ENCODE peak calls at places on chromosomes 1 and 21, in five cellular contexts. B, X, T, U and N are unnamed samples.

GRCh38 chr1:108565081-108565480 is 5.2 kb downstream of the EEIG2 start:
- DNase-seq in U (no peak), X (no peak), T (no peak), B (no peak), N (no peak)

GRCh38 chr1:154081386-154082126 is 73.3 kb downstream of the NUP210L start:
- DNase-seq in B (no peak), U (no peak), X (no peak), T (peak; percentile 24), N (no peak)

GRCh38 chr21:19998450-19998849 is 999.8 kb upstream of the NCAM2 start:
- DNase-seq in T (no peak), B (no peak), U (no peak), X (no peak), N (no peak)

GRCh38 chr1:8315573-8316475 is 2.1 kb upstream of the SLC45A1 start:
- DNase-seq in T (no peak), U (no peak), X (peak; percentile 28), B (no peak), N (peak; percentile 69)

GRCh38 chr1:13828454-13829151 is 128.6 kb downstream of the PRDM2 start:
- DNase-seq in X (peak; percentile 88), B (peak; percentile 65), T (peak; percentile 82), U (no peak), N (peak; percentile 23)

GRCh38 chr1:66294692-66295384 is 239.1 kb upstream of the SGIP1 start:
- DNase-seq in T (no peak), B (no peak), X (no peak), U (no peak), N (no peak)

GRCh38 chr1:234218078-234218477 is 155.2 kb upstream of the COA6 start:
- DNase-seq in X (no peak), U (no peak), T (no peak), B (no peak), N (no peak)

GRCh38 chr21:44966135-44967081 is 26.6 kb downstream of the SLX9 start:
- DNase-seq in B (no peak), X (no peak), T (no peak), U (no peak), N (no peak)

GRCh38 chr1:25082995-25083394 is 149.3 kb downstream of the SYF2 start:
- DNase-seq in U (no peak), B (no peak), X (no peak), T (no peak), N (no peak)

GRCh38 chr1:25082216-25082899 is 149.9 kb downstream of the SYF2 start:
- DNase-seq in X (no peak), B (no peak), U (no peak), T (no peak), N (no peak)

GRCh38 chr1:25081496-25081895 is 150.8 kb downstream of the SYF2 start:
- DNase-seq in T (no peak), B (no peak), U (no peak), X (no peak), N (no peak)

GRCh38 chr1:25079048-25079447 is 149.0 kb upstream of the RUNX3 start:
- DNase-seq in X (no peak), B (no peak), U (no peak), T (no peak), N (no peak)

DNA sequence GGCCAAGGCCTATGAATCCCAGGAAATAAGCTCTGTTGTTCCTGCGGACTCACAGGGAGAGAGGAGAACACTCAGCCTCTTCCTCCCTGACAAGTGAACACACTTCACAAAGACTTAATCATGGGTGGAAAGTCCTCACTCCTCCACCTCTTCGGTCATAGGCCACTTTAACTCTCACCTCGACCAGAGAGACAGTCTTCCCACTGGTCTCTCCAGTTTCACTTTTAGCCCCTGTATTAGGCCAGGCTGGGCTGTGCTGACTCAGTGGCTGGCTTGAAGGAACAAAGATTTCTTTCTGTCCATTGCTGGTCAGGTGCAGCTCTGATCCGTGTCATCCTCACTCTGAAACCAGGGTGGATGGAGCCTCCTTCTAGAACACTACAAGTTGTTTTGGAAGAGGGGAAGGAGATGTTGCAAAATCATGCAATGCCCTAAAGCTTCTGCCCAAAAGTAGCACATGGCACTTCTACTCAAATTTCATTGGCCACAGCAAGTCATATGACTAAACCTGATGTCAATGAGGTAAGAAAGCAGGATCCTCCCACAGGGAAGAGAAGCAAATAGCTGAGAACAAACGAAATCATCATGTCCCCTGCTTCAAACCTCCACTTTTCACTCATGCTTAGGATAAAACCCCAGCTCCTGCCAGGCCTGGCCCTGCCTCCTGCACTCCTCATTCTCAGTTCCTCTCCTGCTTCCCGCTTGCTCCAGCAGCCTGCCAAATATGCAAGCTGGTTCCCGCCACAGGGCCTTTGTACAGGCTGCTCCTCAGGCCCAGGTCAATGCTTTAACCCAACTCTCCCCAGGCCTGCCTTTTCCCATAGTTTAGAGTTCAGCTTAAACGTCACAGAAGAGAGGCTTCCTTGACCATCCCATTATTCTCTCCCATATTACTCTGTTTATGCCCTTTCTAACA is 150.5 kb upstream of the RUNX3 start:
- DNase-seq in B (no peak), T (peak; percentile 44), X (no peak), U (no peak), N (no peak)
- TF ChIP-seq ATF2 in B (no peak), T (no peak), X (no peak), U (no peak), N (no peak)

GRCh38 chr1:177080564-177080963 is 83.9 kb downstream of the ASTN1 start:
- DNase-seq in T (no peak), B (no peak), X (no peak), U (no peak), N (no peak)

GRCh38 chr1:177077734-177078489 is 86.6 kb downstream of the ASTN1 start:
- DNase-seq in X (no peak), T (no peak), U (no peak), B (no peak), N (no peak)

GRCh38 chr1:177077006-177077405 is 87.5 kb downstream of the ASTN1 start:
- DNase-seq in X (no peak), U (no peak), B (no peak), T (no peak), N (no peak)
- TF ChIP-seq ATF2 in X (no peak), U (no peak), B (no peak), T (no peak), N (no peak)

DNA sequence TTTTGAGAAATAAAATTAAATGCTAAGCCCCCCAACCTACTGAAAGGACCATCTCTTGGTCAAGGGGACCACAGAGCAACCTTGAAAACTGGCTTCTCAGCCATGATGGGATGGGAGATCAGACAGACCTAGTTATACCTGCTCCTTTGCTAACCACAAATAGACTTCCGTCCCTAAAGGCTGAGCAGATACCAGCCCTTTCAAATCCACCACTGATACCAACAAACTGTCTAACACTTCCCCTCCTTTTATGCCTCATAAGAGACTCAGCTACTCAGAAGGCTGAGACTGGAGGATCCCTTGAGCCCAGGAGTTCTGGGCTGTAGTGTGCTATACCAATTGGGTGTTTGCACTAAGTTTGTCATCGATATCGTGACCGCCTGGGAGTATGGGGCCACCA is 407.3 kb downstream of the SIPA1L2 start:
- DNase-seq in U (no peak), X (no peak), B (no peak), T (no peak), N (no peak)
- TF ChIP-seq ATF2 in U (no peak), X (no peak), B (no peak), T (no peak), N (no peak)

DNA sequence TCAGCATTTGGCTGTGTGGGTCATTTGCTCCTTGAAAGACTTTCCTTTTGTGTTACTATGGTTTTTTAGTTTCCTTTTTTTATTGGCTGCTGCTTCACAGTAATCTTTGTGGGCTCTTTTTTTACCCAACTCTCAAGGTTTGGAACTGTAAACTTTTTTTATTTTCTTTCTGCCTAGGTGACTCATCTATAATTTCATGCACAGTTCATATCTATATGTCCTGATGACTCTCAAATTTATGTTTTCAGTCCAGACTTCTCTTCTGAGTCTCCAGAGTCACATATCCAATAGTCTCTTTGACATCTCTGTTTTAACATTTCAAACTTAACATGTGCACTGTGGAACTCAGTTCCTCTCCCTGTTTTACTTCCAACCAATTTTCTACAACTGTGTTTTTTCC is 83.4 kb downstream of the ATF6 start:
- DNase-seq in U (no peak), B (no peak), X (no peak), T (no peak), N (no peak)
- TF ChIP-seq ATF2 in U (no peak), B (no peak), X (no peak), T (no peak), N (no peak)

GRCh38 chr21:14880922-14881321 is 183.9 kb downstream of the NRIP1 start:
- DNase-seq in T (no peak), B (no peak), U (no peak), X (no peak), N (no peak)
- TF ChIP-seq ATF2 in T (no peak), B (no peak), U (no peak), X (no peak), N (no peak)

DNA sequence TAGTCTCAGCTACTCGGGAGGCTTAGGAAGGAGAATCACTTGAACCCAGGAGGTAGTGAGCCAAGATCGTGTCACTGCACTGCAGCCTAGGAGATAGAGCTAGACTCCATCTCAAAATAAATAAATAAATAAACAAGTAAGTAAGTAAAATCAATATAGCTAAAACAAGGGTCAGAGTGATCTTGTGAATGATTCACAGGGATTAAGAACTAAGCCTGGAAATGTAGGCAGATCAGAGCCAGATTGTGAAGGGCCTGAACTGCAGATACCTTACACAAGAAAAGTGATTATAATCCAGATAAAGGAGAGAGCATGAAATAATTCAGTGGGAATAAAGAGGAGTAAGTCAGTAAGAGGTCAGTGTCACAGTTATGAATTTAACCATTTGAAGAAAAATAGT is 41.5 kb downstream of the COP1 start:
- DNase-seq in U (no peak), T (no peak), B (no peak), X (no peak), N (no peak)
- TF ChIP-seq ATF2 in U (no peak), T (no peak), B (no peak), X (no peak), N (no peak)

DNA sequence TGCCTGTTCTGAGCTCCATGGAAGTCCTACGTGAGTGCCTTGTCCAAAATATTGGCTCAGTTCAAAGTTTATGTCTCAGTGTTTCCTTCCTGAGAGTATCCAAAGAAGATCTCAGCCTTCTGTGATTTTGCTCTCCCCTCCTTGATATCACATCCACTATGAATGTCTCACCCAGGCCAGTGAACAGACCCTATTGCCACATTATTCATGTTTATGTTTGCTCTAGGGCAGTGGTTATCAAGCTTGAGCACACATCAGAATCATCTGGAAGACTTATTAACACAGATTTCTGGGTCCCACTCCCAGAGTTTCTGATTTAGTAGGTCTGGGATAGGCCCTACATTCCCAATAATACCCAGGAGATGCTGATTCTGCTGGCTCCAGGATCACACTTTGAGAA is 145.0 kb upstream of the FGGY start:
- DNase-seq in U (no peak), X (no peak), B (no peak), T (no peak), N (no peak)
- TF ChIP-seq ATF2 in U (no peak), X (no peak), B (no peak), T (no peak), N (no peak)